ENCODE peak calls at places on chromosomes 12 and 14, in ten cellular contexts. B is GM12865; A is stimulated activated CD8-positive, alpha-beta memory T cell treated with anti-CD3 and anti-CD28 coated beads, Interleukin-7, amount 100 ng/mL, for 4 hours; Z is fibroblast of lung; U is NAMALWA; J is activated T-cell treated with anti-CD3 and anti-CD28 coated beads, Interleukin-2, amount 50 U/mL, for 1 hour; G is HS-5; K is caudate nucleus; Q is T-cell; X is HCT116. T is an unnamed sample.

GRCh38 chr14:60356921-60357550 is 108.0 kb downstream of the PPM1A start:
- DNase-seq in B (no peak), A (no peak), Z (no peak), U (no peak), J (no peak), G (no peak), K (no peak), Q (no peak), X (no peak), T (peak)

GRCh38 chr12:47813491-47814196 is 6.1 kb downstream of the HDAC7 start:
- DNase-seq in B (peak), A (no peak), Z (no peak), U (peak), J (no peak), G (no peak), K (no peak), Q (no peak), X (no peak), T (no peak)

GRCh38 chr12:977163-977562 is 13.9 kb upstream of the ERC1 start:
- DNase-seq in B (peak), A (no peak), Z (no peak), U (no peak), J (no peak), G (no peak), K (no peak), Q (no peak), X (no peak), T (no peak)

GRCh38 chr12:126963825-126964224 is 1303.1 kb upstream of the TMEM132C start:
- DNase-seq in B (no peak), A (no peak), Z (no peak), U (no peak), J (no peak), G (no peak), K (no peak), Q (no peak), X (no peak), T (no peak)

GRCh38 chr12:113697104-113697503 is 225.4 kb upstream of the LHX5 start:
- DNase-seq in B (no peak), A (no peak), Z (no peak), U (no peak), J (no peak), G (no peak), K (no peak), Q (no peak), X (no peak), T (no peak)

GRCh38 chr12:106645074-106645421 is 62.2 kb downstream of the RFX4 start:
- DNase-seq in B (no peak), A (no peak), Z (no peak), U (no peak), J (no peak), G (no peak), K (peak), Q (no peak), X (no peak), T (no peak)

GRCh38 chr12:132502149-132502881 is 12.4 kb downstream of the FBRSL1 start:
- DNase-seq in B (no peak), A (no peak), Z (no peak), U (no peak), J (no peak), G (no peak), K (no peak), Q (no peak), X (peak), T (no peak)

GRCh38 chr12:12885060-12885792 is 6.1 kb upstream of the GPRC5A start:
- DNase-seq in B (no peak), A (no peak), Z (no peak), U (no peak), J (no peak), G (no peak), K (no peak), Q (no peak), X (no peak), T (peak)

GRCh38 chr12:28024231-28024995 is 51.9 kb upstream of the PTHLH start:
- DNase-seq in B (no peak), A (no peak), Z (peak), U (no peak), J (no peak), G (peak), K (no peak), Q (no peak), X (no peak), T (no peak)

GRCh38 chr14:20489093-20489994 is 16.0 kb upstream of the RNASE10 start:
- DNase-seq in B (peak), A (no peak), Z (no peak), U (no peak), J (no peak), G (no peak), K (no peak), Q (no peak), X (no peak), T (no peak)

GRCh38 chr12:38477341-38478090 is 160.9 kb downstream of the ALG10B start:
- DNase-seq in B (no peak), A (no peak), Z (no peak), U (no peak), J (no peak), G (no peak), K (no peak), Q (no peak), X (no peak), T (no peak)